ENCODE peak calls at places on chromosomes 11 and 22, in ten cellular contexts. U is NCI-H460; H is suprapubic skin; W is tibial nerve; D is HS-5; Z is AG20443; X is left colon; R is EL; I is CD8-positive, alpha-beta memory T cell; C is CD4-positive, alpha-beta memory T cell. F is an unnamed sample.

GRCh38 chr11:65438257-65439151 is 15.9 kb downstream of the NEAT1 start:
- DNase-seq in U (no peak), D (peak; percentile 13), Z (no peak), I (no peak), C (no peak), R (peak; percentile 5), H (no peak), X (no peak), W (no peak), F (no peak)

GRCh38 chr11:17794981-17795380 is 60.4 kb downstream of the KCNC1 start:
- DNase-seq in U (no peak), D (no peak), H (no peak), Z (no peak), W (no peak), C (no peak), R (no peak), I (no peak), X (no peak), F (no peak)

GRCh38 chr11:115548878-115549528 is 44.8 kb upstream of the CADM1 start:
- DNase-seq in X (peak; percentile 8), Z (no peak), I (no peak), H (no peak), W (no peak), C (no peak), U (no peak), D (no peak), R (no peak), F (peak; percentile 75)

GRCh38 chr22:46931881-46932280 is 169.4 kb downstream of the TBC1D22A start:
- DNase-seq in I (no peak), R (peak; percentile 24), H (peak; percentile 26), W (no peak), Z (no peak), D (no peak), X (no peak), C (no peak), U (no peak), F (no peak)

GRCh38 chr11:91366186-91366585 is 858.4 kb upstream of the FAT3 start:
- DNase-seq in W (no peak), X (no peak), C (no peak), Z (no peak), I (no peak), U (no peak), D (no peak), R (no peak), H (no peak), F (no peak)

GRCh38 chr11:34679681-34680080 is 58.8 kb downstream of the EHF start:
- DNase-seq in W (no peak), C (no peak), I (no peak), Z (no peak), H (no peak), D (no peak), U (no peak), R (no peak), X (no peak), F (no peak)

GRCh38 chr11:44854146-44854545 is 96.5 kb downstream of the TP53I11 start:
- DNase-seq in I (no peak), U (no peak), C (no peak), D (no peak), X (no peak), R (no peak), H (no peak), Z (no peak), W (no peak), F (no peak)

GRCh38 chr11:68684385-68685356 is at the start of gene GAL:
- DNase-seq in U (peak; percentile 23), W (no peak), X (peak; percentile 22), C (no peak), R (no peak), I (no peak), D (no peak), Z (peak; percentile 65), H (peak; percentile 57), F (peak; percentile 47)

GRCh38 chr11:110939471-110939870 is 227.2 kb upstream of the ARHGAP20 start:
- DNase-seq in U (no peak), I (no peak), Z (no peak), D (no peak), W (no peak), C (no peak), R (no peak), H (no peak), X (no peak), F (no peak)

GRCh38 chr11:17489729-17490128 is 13.1 kb upstream of the ABCC8 start:
- DNase-seq in R (no peak), D (no peak), C (no peak), W (no peak), H (no peak), I (no peak), U (no peak), X (no peak), Z (no peak), F (no peak)

GRCh38 chr11:11993814-11994213 is 14.6 kb downstream of the DKK3 start:
- DNase-seq in C (no peak), U (peak; percentile 15), X (no peak), D (no peak), W (no peak), Z (peak; percentile 84), H (peak; percentile 71), I (no peak), R (peak; percentile 96), F (peak; percentile 47)

GRCh38 chr22:30115705-30116104 is 35.4 kb downstream of the HORMAD2 start:
- DNase-seq in I (no peak), C (no peak), U (no peak), X (no peak), D (no peak), Z (no peak), W (no peak), R (no peak), H (no peak), F (no peak)

GRCh38 chr11:68372114-68372513 is 59.7 kb downstream of the LRP5 start:
- DNase-seq in U (no peak), X (no peak), H (no peak), W (no peak), R (no peak), Z (no peak), I (no peak), D (no peak), C (no peak), F (no peak)

GRCh38 chr11:47415949-47416472 is 7.6 kb downstream of the SLC39A13 start:
- DNase-seq in U (no peak), I (no peak), Z (peak; percentile 94), C (no peak), X (peak; percentile 67), W (peak; percentile 62), D (peak; percentile 88), R (peak; percentile 98), H (no peak), F (peak; percentile 71)

GRCh38 chr22:46660604-46661201 is 40.5 kb downstream of the GRAMD4 start:
- DNase-seq in I (no peak), H (no peak), D (no peak), X (peak; percentile 73), R (no peak), Z (no peak), C (peak; percentile 50), W (no peak), U (no peak), F (no peak)

GRCh38 chr11:98601181-98601773 is 419.5 kb upstream of the CNTN5 start:
- DNase-seq in R (no peak), D (no peak), X (no peak), H (no peak), Z (no peak), W (no peak), U (no peak), C (no peak), I (no peak), F (no peak)

GRCh38 chr11:121508449-121508848 is 55.7 kb upstream of the SORL1-AS1 start:
- DNase-seq in R (no peak), W (no peak), H (no peak), Z (no peak), X (no peak), U (no peak), I (no peak), D (no peak), C (no peak), F (no peak)

GRCh38 chr11:8408151-8408930 is 144.7 kb upstream of the LMO1 start:
- DNase-seq in C (no peak), H (no peak), Z (no peak), X (no peak), R (peak; percentile 8), D (no peak), U (no peak), I (no peak), W (no peak), F (no peak)

GRCh38 chr11:70307176-70307575 is 36.7 kb downstream of the PPFIA1 start:
- DNase-seq in D (peak; percentile 25), I (no peak), X (no peak), U (no peak), W (no peak), R (peak; percentile 35), H (no peak), Z (no peak), C (no peak), F (no peak)

GRCh38 chr22:45101828-45102227 is 61.9 kb upstream of the NUP50 start:
- DNase-seq in X (peak; percentile 57), H (no peak), U (no peak), Z (peak; percentile 81), I (peak; percentile 16), D (peak; percentile 13), C (peak; percentile 10), R (peak; percentile 70), W (no peak), F (no peak)

GRCh38 chr11:43933608-43934358 is 8.7 kb upstream of the C11orf96 start:
- DNase-seq in U (no peak), Z (peak; percentile 56), X (no peak), R (no peak), C (no peak), I (no peak), W (no peak), H (no peak), D (no peak), F (no peak)

GRCh38 chr11:118996926-118997626 is 862 bp upstream of the CENATAC start:
- DNase-seq in W (no peak), C (peak; percentile 42), Z (peak; percentile 50), D (no peak), U (no peak), X (peak; percentile 23), R (peak; percentile 35), I (peak; percentile 35), H (no peak), F (no peak)

GRCh38 chr11:16402654-16403447 is 46.5 kb upstream of the SOX6 start:
- DNase-seq in X (no peak), Z (no peak), H (no peak), I (no peak), C (no peak), R (no peak), W (no peak), U (no peak), D (no peak), F (no peak)

GRCh38 chr11:111745719-111746504 is 20.3 kb downstream of the PPP2R1B start:
- DNase-seq in R (peak; percentile 61), X (no peak), U (no peak), W (no peak), D (no peak), Z (peak; percentile 57), I (no peak), C (no peak), H (no peak), F (no peak)

GRCh38 chr22:27151407-27151806 is 494.0 kb downstream of the MIAT start:
- DNase-seq in Z (no peak), D (no peak), C (no peak), I (no peak), X (no peak), U (no peak), H (no peak), W (no peak), R (no peak), F (no peak)

GRCh38 chr11:15590131-15590530 is 475.4 kb downstream of the INSC start:
- DNase-seq in H (no peak), W (no peak), X (no peak), Z (no peak), R (no peak), C (no peak), U (no peak), I (no peak), D (no peak), F (no peak)

GRCh38 chr11:37571248-37571647 is 973.2 kb upstream of the RAG2 start:
- DNase-seq in Z (no peak), R (no peak), W (no peak), U (no peak), C (no peak), X (no peak), H (no peak), D (no peak), I (no peak), F (no peak)

GRCh38 chr11:47631473-47631872 is 10.9 kb downstream of the MTCH2 start:
- DNase-seq in Z (no peak), D (no peak), I (no peak), H (no peak), U (peak; percentile 3), R (no peak), C (no peak), X (no peak), W (no peak), F (no peak)

F was measured in LoVo.